ENCODE peak calls at places on chromosomes 16 and 17, in ten cellular contexts. V is IMR-90, J is mammary epithelial cell, P is A549, S is colonic mucosa, U is stomach, O is NB4, M is ovary, N is OCI-LY7, G is BJ. E is an unnamed sample.

GRCh38 chr16:7270006-7270405 is 62.6 kb upstream of the RBFOX1 start:
- DNase-seq in V (no peak), J (no peak), P (no peak), S (no peak), U (no peak), O (no peak), M (no peak), N (no peak), G (no peak), E (no peak)

GRCh38 chr17:19012171-19013080 is 7.9 kb upstream of the FAM83G start:
- DNase-seq in V (no peak), J (no peak), P (no peak), S (no peak), U (no peak), O (no peak), M (no peak), N (no peak), G (no peak), E (no peak)

GRCh38 chr17:16940116-16940881 is 31.6 kb downstream of the TNFRSF13B start:
- DNase-seq in V (no peak), J (no peak), P (no peak), S (no peak), U (peak), O (no peak), M (no peak), N (no peak), G (no peak), E (no peak)

GRCh38 chr17:8681175-8681949 is 50.8 kb upstream of the MYH10 start:
- DNase-seq in V (peak), J (no peak), P (no peak), S (no peak), U (no peak), O (no peak), M (no peak), N (no peak), G (peak), E (no peak)

GRCh38 chr16:24577167-24577566 is 37.8 kb downstream of the RBBP6 start:
- DNase-seq in V (peak), J (no peak), P (no peak), S (no peak), U (no peak), O (no peak), M (no peak), N (no peak), G (no peak), E (no peak)

GRCh38 chr17:63435681-63436522 is 10.2 kb downstream of the CYB561 start:
- DNase-seq in V (no peak), J (no peak), P (peak), S (peak), U (peak), O (no peak), M (no peak), N (peak), G (no peak), E (peak)

GRCh38 chr17:74201250-74201649 is 2.2 kb upstream of the RPL38 start:
- DNase-seq in V (peak), J (peak), P (no peak), S (peak), U (no peak), O (no peak), M (no peak), N (no peak), G (no peak), E (no peak)

GRCh38 chr16:4208529-4208835 is 33.4 kb downstream of the SRL start:
- DNase-seq in V (no peak), J (no peak), P (no peak), S (no peak), U (no peak), O (no peak), M (no peak), N (no peak), G (no peak), E (no peak)

GRCh38 chr17:2594657-2595085 is 1.2 kb downstream of the PAFAH1B1 start:
- DNase-seq in V (no peak), J (no peak), P (no peak), S (peak), U (no peak), O (no peak), M (no peak), N (no peak), G (no peak), E (no peak)

GRCh38 chr17:73365934-73366623 is 54.3 kb upstream of the CDC42EP4 start:
- DNase-seq in V (no peak), J (no peak), P (no peak), S (no peak), U (no peak), O (no peak), M (peak), N (peak), G (no peak), E (peak)

GRCh38 chr17:45129426-45129939 is 2.8 kb downstream of the PLCD3 start:
- DNase-seq in V (no peak), J (no peak), P (no peak), S (peak), U (no peak), O (no peak), M (peak), N (no peak), G (no peak), E (no peak)

GRCh38 chr17:34257299-34257985 is 2.4 kb downstream of the CCL2 start:
- DNase-seq in V (peak), J (no peak), P (no peak), S (no peak), U (no peak), O (no peak), M (no peak), N (no peak), G (no peak), E (no peak)

GRCh38 chr16:14121135-14121534 is 50.0 kb downstream of the MRTFB start:
- DNase-seq in V (no peak), J (no peak), P (no peak), S (no peak), U (no peak), O (peak), M (no peak), N (no peak), G (no peak), E (no peak)

GRCh38 chr16:2475413-2476344 is 752 bp downstream of the TBC1D24 start:
- DNase-seq in V (no peak), J (no peak), P (peak), S (no peak), U (peak), O (peak), M (peak), N (peak), G (no peak), E (peak)

GRCh38 chr16:8818499-8819270 is 21.0 kb downstream of the PMM2 start:
- DNase-seq in V (no peak), J (no peak), P (no peak), S (no peak), U (no peak), O (no peak), M (no peak), N (no peak), G (no peak), E (peak)
- TF ChIP-seq CTCF in V (no peak), J (no peak), P (no peak), S (no peak), U (no peak), O (no peak), M (no peak), N (no peak), G (no peak), E (no peak)

DNA sequence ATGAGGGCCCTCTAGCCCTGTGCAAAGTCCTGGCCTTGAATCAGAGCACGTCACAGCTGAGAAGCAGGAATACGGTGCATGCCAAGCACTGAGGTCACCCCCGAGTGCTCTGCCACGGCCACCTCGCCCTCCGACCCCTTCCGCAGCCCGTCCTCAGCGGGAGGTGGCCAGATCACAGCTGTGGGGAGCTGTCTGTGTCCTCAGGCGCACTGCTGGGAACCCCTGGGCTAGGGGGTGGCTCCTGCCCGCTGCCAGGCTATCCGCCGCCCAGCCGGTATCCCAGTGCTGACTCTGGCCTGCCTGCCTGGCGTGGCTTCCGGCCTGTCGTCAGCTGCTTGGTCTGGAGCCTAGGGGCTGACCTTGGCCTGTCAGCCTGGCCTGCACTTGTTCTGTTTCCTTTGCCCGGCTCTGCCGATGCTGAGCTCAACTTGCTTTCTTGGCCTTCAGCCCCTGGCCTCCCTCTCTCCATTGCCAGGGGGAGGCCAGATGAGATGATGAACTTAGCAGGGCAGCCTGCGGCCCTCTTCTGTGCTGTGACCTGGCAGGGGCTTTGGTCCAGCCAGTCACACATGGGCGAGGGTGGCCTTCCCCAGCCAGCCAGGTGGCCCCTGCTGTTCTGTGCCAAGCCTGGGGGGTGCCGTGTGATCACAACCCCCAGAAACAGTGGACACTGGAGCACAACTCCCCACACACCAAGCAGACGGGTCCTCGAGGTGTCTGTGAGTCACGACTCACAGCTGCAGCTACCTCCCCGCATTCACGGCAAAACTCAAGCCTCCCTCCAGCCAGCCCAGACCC is 77.4 kb downstream of the ZDHHC7 start:
- DNase-seq in V (peak), J (no peak), P (no peak), S (no peak), U (no peak), O (no peak), M (peak), N (no peak), G (no peak), E (no peak)
- H3K4me3 ChIP-seq in V (no peak), J (no peak), P (no peak), S (no peak), U (no peak), O (no peak), M (no peak), N (no peak), G (no peak), E (no peak)

GRCh38 chr16:48903054-48903453 is 293.1 kb upstream of the N4BP1 start:
- DNase-seq in V (no peak), J (no peak), P (no peak), S (no peak), U (no peak), O (no peak), M (no peak), N (no peak), G (no peak), E (no peak)

GRCh38 chr16:48899500-48899899 is 289.5 kb upstream of the N4BP1 start:
- DNase-seq in V (no peak), J (no peak), P (no peak), S (no peak), U (no peak), O (no peak), M (no peak), N (no peak), G (no peak), E (no peak)

GRCh38 chr16:48905632-48906031 is 295.7 kb upstream of the N4BP1 start:
- DNase-seq in V (no peak), J (no peak), P (no peak), S (no peak), U (no peak), O (no peak), M (no peak), N (no peak), G (no peak), E (no peak)

GRCh38 chr16:48904333-48904732 is 294.4 kb upstream of the N4BP1 start:
- DNase-seq in V (no peak), J (no peak), P (no peak), S (no peak), U (no peak), O (no peak), M (no peak), N (no peak), G (no peak), E (no peak)

GRCh38 chr16:48901712-48902374 is 291.9 kb upstream of the N4BP1 start:
- DNase-seq in V (no peak), J (no peak), P (no peak), S (no peak), U (no peak), O (no peak), M (no peak), N (peak), G (no peak), E (peak)
- TF ChIP-seq CTCF in V (peak), J (no peak), P (no peak), S (no peak), U (no peak), O (no peak), M (no peak), N (no peak), G (peak), E (no peak)

GRCh38 chr16:82252582-82252981 is 82.6 kb upstream of the MPHOSPH6 start:
- DNase-seq in V (no peak), J (no peak), P (no peak), S (no peak), U (no peak), O (no peak), M (no peak), N (no peak), G (no peak), E (no peak)
- H3K4me3 ChIP-seq in V (no peak), J (no peak), P (no peak), S (no peak), U (no peak), O (no peak), M (no peak), N (no peak), G (no peak), E (no peak)

GRCh38 chr17:15261063-15261817 is 3.9 kb downstream of the PMP22 start:
- DNase-seq in V (peak), J (peak), P (peak), S (peak), U (peak), O (no peak), M (peak), N (no peak), G (no peak), E (no peak)
- TF ChIP-seq CTCF in V (peak), J (no peak), P (peak), S (no peak), U (no peak), O (no peak), M (no peak), N (no peak), G (no peak), E (no peak)

GRCh38 chr17:81902653-81903414 is 796 bp downstream of the NPB start:
- DNase-seq in V (no peak), J (no peak), P (no peak), S (no peak), U (no peak), O (no peak), M (peak), N (no peak), G (no peak), E (peak)
- H3K4me3 ChIP-seq in V (no peak), J (no peak), P (no peak), S (peak), U (peak), O (no peak), M (no peak), N (no peak), G (peak), E (no peak)

GRCh38 chr17:39530513-39530912 is 69.2 kb downstream of the CDK12 start:
- DNase-seq in V (no peak), J (no peak), P (no peak), S (no peak), U (no peak), O (no peak), M (no peak), N (no peak), G (no peak), E (no peak)

GRCh38 chr17:39529455-39529854 is 68.2 kb downstream of the CDK12 start:
- DNase-seq in V (no peak), J (no peak), P (no peak), S (no peak), U (no peak), O (no peak), M (no peak), N (no peak), G (no peak), E (no peak)

GRCh38 chr17:39531252-39531651 is 70.0 kb downstream of the CDK12 start:
- DNase-seq in V (no peak), J (no peak), P (no peak), S (no peak), U (no peak), O (no peak), M (no peak), N (no peak), G (no peak), E (no peak)

GRCh38 chr17:39525801-39526506 is 64.7 kb downstream of the CDK12 start:
- DNase-seq in V (no peak), J (no peak), P (no peak), S (no peak), U (no peak), O (no peak), M (no peak), N (no peak), G (no peak), E (no peak)

DNA sequence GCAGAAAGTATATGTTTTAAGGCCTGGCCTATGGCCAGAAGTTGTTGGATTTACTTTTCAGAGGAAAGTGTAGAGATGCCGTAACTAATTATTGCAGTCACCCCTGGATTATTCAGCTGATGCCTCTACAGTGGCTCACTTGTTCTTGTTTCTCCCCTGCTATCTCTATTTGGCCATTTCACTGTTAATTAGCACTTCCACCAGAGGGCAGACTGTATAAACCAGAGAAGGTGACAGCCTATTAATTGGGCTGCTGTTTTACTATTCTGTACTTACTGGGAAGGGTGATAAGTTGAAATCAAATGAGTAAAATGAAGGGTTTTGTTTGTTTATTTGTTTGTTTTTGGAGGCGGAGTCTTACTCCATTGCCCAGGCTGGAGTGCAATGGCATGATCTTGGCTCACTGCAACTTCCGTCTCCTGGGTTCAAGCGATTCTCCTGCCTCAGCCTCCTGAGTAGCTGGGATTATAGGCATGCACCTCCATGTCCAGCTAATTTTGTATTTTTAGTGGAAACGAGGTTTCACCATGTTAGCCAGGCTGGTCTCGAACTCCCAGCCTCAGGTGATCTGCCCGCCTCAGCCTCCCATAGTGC is 66.0 kb downstream of the CDK12 start:
- DNase-seq in V (no peak), J (peak), P (no peak), S (no peak), U (no peak), O (peak), M (no peak), N (peak), G (no peak), E (peak)
- TF ChIP-seq CTCF in V (peak), J (peak), P (peak), S (no peak), U (peak), O (peak), M (no peak), N (peak), G (peak), E (peak)

GRCh38 chr17:29731589-29731929 is 108.8 kb upstream of the CORO6 start:
- DNase-seq in V (no peak), J (no peak), P (no peak), S (no peak), U (no peak), O (no peak), M (no peak), N (no peak), G (no peak), E (no peak)
- H3K4me3 ChIP-seq in V (no peak), J (no peak), P (no peak), S (no peak), U (no peak), O (no peak), M (no peak), N (no peak), G (no peak), E (no peak)

DNA sequence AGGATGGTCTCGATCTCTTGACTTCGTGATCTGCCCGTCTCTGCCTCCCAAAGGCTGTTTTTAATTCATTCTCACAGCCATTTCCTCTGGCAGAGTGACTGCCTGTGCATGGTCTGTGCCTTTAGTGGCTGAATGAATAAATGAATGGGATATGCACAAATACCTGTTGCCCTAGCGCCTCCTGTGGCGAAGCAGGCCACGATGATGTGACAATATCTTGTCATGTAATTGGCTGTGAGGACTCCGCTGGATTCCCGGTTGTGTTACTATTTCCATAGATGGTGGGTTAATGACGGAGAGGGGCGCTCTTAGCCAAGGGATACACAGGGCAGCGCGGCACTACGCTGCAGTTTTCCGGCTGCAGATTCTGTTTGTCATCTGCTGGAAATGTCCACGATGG is 26.8 kb upstream of the ENDOV start:
- DNase-seq in V (no peak), J (no peak), P (no peak), S (no peak), U (no peak), O (no peak), M (no peak), N (no peak), G (no peak), E (no peak)
- TF ChIP-seq CTCF in V (no peak), J (no peak), P (no peak), S (no peak), U (no peak), O (no peak), M (no peak), N (peak), G (no peak), E (no peak)

E was measured in GM12865.